ENCODE peak calls at places on chromosomes 4 and X, in ten cellular contexts. A is mucosa of descending colon, I is B cell, X is progenitor cell of endocrine pancreas, K is GM23338, O is astrocyte of the spinal cord, E is uterus, D is astrocyte, F is K562, M is fibroblast of the aortic adventitia. C is an unnamed sample.

GRCh38 chr4:106502106-106502699 is 133.6 kb upstream of the GIMD1 start:
- DNase-seq in A (peak; percentile 47), I (peak; percentile 15), X (peak; percentile 34), K (peak; percentile 86), O (peak; percentile 64), E (no peak), D (peak; percentile 22), F (peak; percentile 64), M (peak; percentile 72), C (peak; percentile 46)

GRCh38 chr4:94762326-94762725 is 4.6 kb downstream of the BMPR1B start:
- DNase-seq in A (no peak), I (no peak), X (no peak), K (no peak), O (no peak), E (no peak), D (no peak), F (no peak), M (no peak), C (no peak)

GRCh38 chrX:40931921-40932320 is 153.3 kb upstream of the USP9X start:
- DNase-seq in A (no peak), I (no peak), X (no peak), K (no peak), O (no peak), E (no peak), D (no peak), F (peak; percentile 14), M (peak; percentile 40), C (no peak)

GRCh38 chr4:161343188-161343950 is 820.4 kb downstream of the FSTL5 start:
- DNase-seq in A (no peak), I (no peak), X (no peak), K (no peak), O (no peak), E (no peak), D (no peak), F (no peak), M (no peak), C (no peak)

GRCh38 chrX:21740329-21741274 is 17.3 kb downstream of the SMPX start:
- DNase-seq in A (peak; percentile 28), I (no peak), X (no peak), K (no peak), O (peak; percentile 29), E (no peak), D (no peak), F (no peak), M (no peak), C (no peak)

GRCh38 chr4:1676605-1677525 is 7.2 kb downstream of the FAM53A start:
- DNase-seq in A (no peak), I (no peak), X (no peak), K (no peak), O (no peak), E (no peak), D (no peak), F (peak; percentile 82), M (no peak), C (no peak)

GRCh38 chrX:20595928-20596550 is 329.3 kb upstream of the RPS6KA3 start:
- DNase-seq in A (no peak), I (no peak), X (no peak), K (peak; percentile 0), O (no peak), E (no peak), D (peak; percentile 31), F (no peak), M (peak; percentile 37), C (no peak)

GRCh38 chr4:41360911-41361830 is 104.4 kb downstream of the UCHL1 start:
- DNase-seq in A (peak; percentile 62), I (no peak), X (peak; percentile 25), K (peak; percentile 61), O (peak; percentile 18), E (peak; percentile 20), D (no peak), F (no peak), M (peak; percentile 23), C (no peak)

GRCh38 chrX:49282647-49283011 is 13.0 kb downstream of the PPP1R3F start:
- DNase-seq in A (no peak), I (no peak), X (no peak), K (peak; percentile 70), O (peak; percentile 7), E (peak; percentile 27), D (peak; percentile 8), F (peak; percentile 70), M (peak; percentile 44), C (no peak)

GRCh38 chr4:161121451-161121850 is 1042.3 kb downstream of the FSTL5 start:
- DNase-seq in A (no peak), I (no peak), X (no peak), K (no peak), O (no peak), E (no peak), D (no peak), F (no peak), M (no peak), C (no peak)

GRCh38 chr4:20338841-20339240 is 87.1 kb downstream of the SLIT2 start:
- DNase-seq in A (no peak), I (no peak), X (no peak), K (no peak), O (no peak), E (no peak), D (peak; percentile 36), F (no peak), M (peak; percentile 68), C (no peak)

GRCh38 chr4:20341121-20341758 is 89.5 kb downstream of the SLIT2 start:
- DNase-seq in A (no peak), I (no peak), X (no peak), K (no peak), O (no peak), E (no peak), D (no peak), F (no peak), M (no peak), C (no peak)

GRCh38 chr4:20331642-20332041 is 79.9 kb downstream of the SLIT2 start:
- DNase-seq in A (no peak), I (no peak), X (no peak), K (no peak), O (no peak), E (no peak), D (no peak), F (no peak), M (peak; percentile 55), C (no peak)

GRCh38 chr4:20333141-20333690 is 81.5 kb downstream of the SLIT2 start:
- DNase-seq in A (no peak), I (no peak), X (no peak), K (peak; percentile 33), O (no peak), E (no peak), D (no peak), F (no peak), M (no peak), C (no peak)

GRCh38 chr4:20337261-20337664 is 85.6 kb downstream of the SLIT2 start:
- DNase-seq in A (no peak), I (no peak), X (no peak), K (no peak), O (peak; percentile 79), E (no peak), D (peak; percentile 55), F (no peak), M (no peak), C (no peak)
- TF ChIP-seq CTCF in A (no peak), I (no peak), X (no peak), K (no peak), O (no peak), E (no peak), D (no peak), F (no peak), M (no peak), C (no peak)

GRCh38 chr4:151530783-151531182 is 121.8 kb downstream of the FHIP1A start:
- DNase-seq in A (no peak), I (no peak), X (no peak), K (no peak), O (no peak), E (no peak), D (no peak), F (peak; percentile 1), M (no peak), C (no peak)
- TF ChIP-seq CTCF in A (no peak), I (no peak), X (no peak), K (peak; percentile 53), O (no peak), E (no peak), D (peak; percentile 17), F (peak; percentile 43), M (no peak), C (no peak)

DNA sequence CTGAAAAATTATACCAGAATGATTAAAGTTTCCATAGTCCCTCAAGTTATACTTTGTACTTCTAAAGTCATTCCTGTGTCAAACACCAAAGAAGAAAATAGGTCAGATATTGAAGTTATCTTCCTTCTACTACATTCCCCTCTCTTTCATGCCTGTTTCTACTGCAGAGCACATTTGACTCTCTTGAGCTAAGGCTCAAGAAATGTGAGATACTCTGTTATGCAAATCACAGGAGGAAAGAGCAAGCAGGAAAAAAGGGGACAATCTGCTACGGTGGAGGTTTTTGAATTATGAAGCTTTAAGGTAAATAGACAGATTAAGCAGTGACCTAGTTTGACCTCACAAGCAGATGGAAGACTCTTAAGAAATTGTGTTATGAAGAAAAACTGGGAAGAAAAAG is 198.9 kb upstream of the LDB2 start:
- DNase-seq in A (no peak), I (no peak), X (no peak), K (peak; percentile 33), O (no peak), E (no peak), D (no peak), F (no peak), M (no peak), C (no peak)
- TF ChIP-seq CTCF in A (no peak), I (no peak), X (no peak), K (no peak), O (no peak), E (no peak), D (no peak), F (no peak), M (no peak), C (no peak)

GRCh38 chr4:71497078-71497477 is 158.3 kb downstream of the SLC4A4 start:
- DNase-seq in A (no peak), I (no peak), X (no peak), K (no peak), O (no peak), E (no peak), D (no peak), F (no peak), M (no peak), C (no peak)

GRCh38 chr4:71498002-71498401 is 159.2 kb downstream of the SLC4A4 start:
- DNase-seq in A (no peak), I (no peak), X (no peak), K (no peak), O (no peak), E (no peak), D (peak; percentile 40), F (no peak), M (no peak), C (no peak)

GRCh38 chr4:71498624-71499023 is 159.8 kb downstream of the SLC4A4 start:
- DNase-seq in A (no peak), I (no peak), X (no peak), K (no peak), O (no peak), E (no peak), D (no peak), F (no peak), M (no peak), C (no peak)

GRCh38 chr4:71495454-71495853 is 156.6 kb downstream of the SLC4A4 start:
- DNase-seq in A (no peak), I (no peak), X (no peak), K (no peak), O (no peak), E (no peak), D (no peak), F (no peak), M (no peak), C (no peak)

DNA sequence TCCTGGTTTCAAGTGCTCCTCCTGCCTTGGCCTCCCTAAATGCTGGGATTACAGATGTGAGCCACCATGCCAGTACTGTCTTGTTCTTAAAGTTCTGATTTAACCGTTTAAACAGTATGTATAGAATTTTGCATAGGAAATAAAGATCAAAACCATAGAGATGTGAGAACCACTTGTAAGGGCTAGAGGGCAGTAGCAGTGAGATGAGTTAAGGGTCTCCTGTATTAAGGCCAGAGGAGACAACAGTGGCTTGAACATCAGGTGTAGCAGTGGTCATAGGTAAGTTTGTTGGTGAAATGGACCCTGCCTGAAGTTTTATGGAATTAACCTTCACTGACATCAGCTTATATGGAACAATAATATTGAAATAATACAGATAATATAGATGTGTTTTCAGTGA is 155.7 kb downstream of the SLC4A4 start:
- DNase-seq in A (no peak), I (no peak), X (no peak), K (peak; percentile 4), O (no peak), E (no peak), D (no peak), F (no peak), M (no peak), C (no peak)
- TF ChIP-seq CTCF in A (no peak), I (no peak), X (no peak), K (peak; percentile 33), O (no peak), E (no peak), D (no peak), F (no peak), M (no peak), C (no peak)

C was measured in GM10248.